ENCODE peak calls at places on chromosomes 12 and 14, in five cellular contexts. X is testis; A is CD4-positive, alpha-beta T cell; V is CD8-positive, alpha-beta T cell; U is lung. I is an unnamed sample. For H3K27me3 and H3K9me3, the result is how much of the 10 kb centered on the place peaks cover.

GRCh38 chr12:70994217-70994788 is 73.8 kb upstream of the PTPRR start:
- DNase-seq in A (no peak), V (no peak), X (no peak), U (no peak), I (no peak)

GRCh38 chr12:68800294-68800693 is 7.7 kb upstream of the MDM2 start:
- DNase-seq in U (no peak), X (no peak), A (no peak), V (no peak), I (no peak)

GRCh38 chr12:50505386-50505827 is 622 bp downstream of the DIP2B start:
- DNase-seq in U (peak), V (no peak), X (peak), A (peak), I (no peak)

GRCh38 chr14:39426605-39427004 is 5.6 kb downstream of the FBXO33 start:
- DNase-seq in V (no peak), A (no peak), U (no peak), X (no peak), I (no peak)

GRCh38 chr12:106956048-106956935 is 585 bp downstream of the TMEM263 start:
- DNase-seq in A (peak), X (peak), V (peak), U (peak), I (peak)

GRCh38 chr12:120504587-120504986 is 8.7 kb downstream of the DYNLL1 start:
- DNase-seq in V (no peak), U (no peak), X (no peak), A (no peak), I (no peak)

GRCh38 chr12:5956987-5957386 is 11.9 kb upstream of the ANO2 start:
- DNase-seq in V (no peak), A (no peak), U (no peak), X (no peak), I (no peak)

GRCh38 chr12:13982010-13982409 is 608 bp upstream of the GRIN2B start:
- DNase-seq in U (no peak), A (no peak), X (no peak), V (no peak), I (peak)

GRCh38 chr12:1797991-1798733 is 22.2 kb upstream of the LRTM2 start:
- DNase-seq in X (peak), U (no peak), V (no peak), A (no peak), I (no peak)

GRCh38 chr12:48000878-48001321 is 3.4 kb downstream of the COL2A1 start:
- DNase-seq in X (no peak), U (peak), A (no peak), V (no peak), I (no peak)

GRCh38 chr12:47999816-48000215 is 4.5 kb downstream of the COL2A1 start:
- DNase-seq in A (no peak), X (no peak), U (no peak), V (no peak), I (no peak)

GRCh38 chr12:48002179-48002601 is 2.1 kb downstream of the COL2A1 start:
- DNase-seq in A (no peak), X (no peak), U (no peak), V (no peak), I (no peak)

GRCh38 chr12:48002773-48003218 is 1.5 kb downstream of the COL2A1 start:
- DNase-seq in A (no peak), V (no peak), X (peak), U (no peak), I (peak)

GRCh38 chr12:48001426-48002178 is 2.7 kb downstream of the COL2A1 start:
- DNase-seq in V (no peak), X (no peak), A (no peak), U (no peak), I (peak)
- H3K27me3 ChIP-seq in V (under half), X (under half), A (half or more), U (under half), I (under half)

GRCh38 chr12:129790930-129791329 is 112.9 kb downstream of the TMEM132D start:
- DNase-seq in X (no peak), U (no peak), V (no peak), A (no peak), I (no peak)
- H3K9me3 ChIP-seq in X (under half), U (under half), V (under half), A (under half), I (under half)

GRCh38 chr14:57086271-57087162 is 182.2 kb downstream of the EXOC5 start:
- DNase-seq in A (no peak), V (no peak), U (no peak), X (no peak), I (no peak)
- H3K27me3 ChIP-seq in A (under half), V (under half), U (under half), X (under half), I (under half)

GRCh38 chr12:127546721-127547505 is 720.1 kb upstream of the TMEM132C start:
- DNase-seq in X (no peak), U (no peak), V (no peak), A (no peak), I (no peak)
- H3K9me3 ChIP-seq in X (under half), U (under half), V (under half), A (under half), I (under half)

GRCh38 chr14:98725676-98726075 is 546.3 kb downstream of the BCL11B start:
- DNase-seq in X (no peak), A (no peak), U (no peak), V (no peak), I (no peak)
- H3K27me3 ChIP-seq in X (under half), A (under half), U (under half), V (under half), I (half or more)

GRCh38 chr12:11861155-11861863 is 209.4 kb upstream of the BCL2L14 start:
- DNase-seq in X (no peak), V (no peak), A (no peak), U (no peak), I (no peak)

GRCh38 chr12:11863988-11864387 is 206.8 kb upstream of the BCL2L14 start:
- DNase-seq in V (no peak), U (no peak), X (no peak), A (no peak), I (no peak)

GRCh38 chr12:11863478-11863906 is 207.2 kb upstream of the BCL2L14 start:
- DNase-seq in A (no peak), V (no peak), X (peak), U (no peak), I (no peak)

GRCh38 chr12:11862794-11863193 is 207.9 kb upstream of the BCL2L14 start:
- DNase-seq in V (no peak), A (no peak), U (no peak), X (no peak), I (no peak)

GRCh38 chr12:11861864-11862600 is 208.7 kb upstream of the BCL2L14 start:
- DNase-seq in X (no peak), V (no peak), U (no peak), A (no peak), I (peak)
- H3K9me3 ChIP-seq in X (under half), V (under half), U (under half), A (under half), I (under half)

DNA sequence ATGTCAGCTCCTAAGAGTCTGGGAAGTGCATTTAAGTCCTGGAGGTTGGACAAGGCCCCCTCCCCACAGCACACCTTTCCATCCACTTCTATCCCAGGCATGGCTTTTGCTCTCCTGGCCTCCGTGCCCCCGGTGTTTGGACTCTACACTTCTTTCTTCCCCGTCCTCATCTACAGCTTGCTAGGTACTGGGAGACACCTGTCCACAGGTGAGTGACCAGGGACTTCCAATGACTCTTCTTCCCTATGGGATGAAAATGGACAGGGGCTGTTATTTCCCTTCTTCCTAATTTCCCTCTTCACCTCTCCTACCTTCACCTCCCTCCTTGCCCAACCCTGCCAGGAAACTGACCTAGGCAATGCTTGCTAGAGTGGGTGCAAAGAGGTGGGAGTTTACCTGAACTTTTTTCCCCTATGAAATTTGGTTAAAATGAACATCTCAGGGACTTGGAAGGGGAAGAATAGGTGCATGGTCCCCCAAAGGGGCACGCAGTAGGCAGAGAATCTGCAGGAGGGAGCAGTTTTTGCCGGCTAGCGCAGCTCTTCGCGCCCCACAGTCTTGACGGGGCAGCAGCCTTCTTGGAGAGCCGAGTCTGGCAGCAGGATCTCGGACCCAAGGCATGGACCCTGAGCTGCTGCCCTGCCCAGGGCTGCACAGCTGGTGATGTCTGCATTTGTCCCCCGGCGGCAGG is 9.2 kb downstream of the ARHGEF25 start:
- DNase-seq in U (no peak), V (no peak), A (no peak), X (no peak), I (no peak)
- H3K27me3 ChIP-seq in U (under half), V (half or more), A (half or more), X (under half), I (under half)

DNA sequence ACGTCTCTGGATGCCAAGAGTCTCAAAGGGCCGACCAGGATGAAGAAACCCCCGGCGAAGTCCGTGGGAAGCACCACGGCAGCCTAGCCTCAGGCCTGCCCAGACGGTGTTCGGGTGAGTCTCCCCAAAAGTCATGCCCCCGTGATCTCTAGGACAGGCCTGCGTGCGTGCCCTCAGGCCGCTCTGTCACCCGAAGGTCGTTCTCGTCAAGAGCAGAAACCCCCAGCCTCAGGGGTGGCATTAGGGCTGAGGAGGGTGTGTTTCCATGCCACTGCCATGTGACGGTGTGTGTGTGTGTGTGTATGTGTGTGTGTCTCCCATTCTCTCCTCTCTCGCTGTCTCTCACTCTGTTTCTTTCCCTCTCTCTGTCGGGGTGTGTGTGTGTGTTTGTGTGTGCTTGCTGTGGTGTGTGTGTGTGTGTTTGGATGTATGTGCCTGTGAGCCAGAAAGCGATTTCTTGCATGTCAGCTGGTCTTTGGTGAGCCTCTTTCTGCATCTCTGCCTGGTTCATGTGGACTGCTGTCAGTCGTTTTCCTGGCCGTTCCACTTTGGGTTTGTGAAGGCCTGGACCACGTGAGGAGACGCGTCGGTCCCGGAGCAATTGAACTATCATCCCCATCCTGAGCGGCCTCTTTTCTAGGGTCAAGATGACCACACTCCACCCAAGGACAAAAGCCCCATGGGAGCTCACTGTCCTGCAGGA is 772.5 kb upstream of the ALG10B start:
- DNase-seq in X (no peak), V (no peak), A (no peak), U (no peak), I (no peak)
- H3K9me3 ChIP-seq in X (under half), V (under half), A (under half), U (under half), I (under half)

I was measured in WERI-Rb-1.